ENCODE peak calls at places on chromosomes 6 and 20, in ten cellular contexts. Q is NCI-H446, T is C1 segment of cervical spinal cord, U is prostate gland, Y is COR-L47, A is thoracic aorta, V is right lobe of liver, G is NCI-H1092 treated with DMSO at 0.1 percent for 48 hours, Z is T-helper 17 cell, J is cardiac fibroblast. R is an unnamed sample.

GRCh38 chr6:100160913-100161312 is 166.9 kb upstream of the MCHR2 start:
- DNase-seq in U (no peak), Q (peak), G (peak), V (no peak), A (no peak), Y (peak), J (no peak), Z (no peak), T (no peak), R (no peak)

GRCh38 chr6:3776881-3777507 is 25.5 kb upstream of the PXDC1 start:
- DNase-seq in Z (no peak), V (no peak), J (no peak), T (no peak), Y (no peak), G (no peak), A (no peak), Q (no peak), U (no peak), R (no peak)

GRCh38 chr20:15673206-15673605 is 900.0 kb downstream of the KIF16B start:
- DNase-seq in Z (no peak), V (no peak), T (no peak), U (no peak), A (no peak), Y (no peak), J (peak), Q (no peak), G (no peak), R (no peak)

GRCh38 chr20:49700411-49701185 is 13.1 kb downstream of the B4GALT5 start:
- DNase-seq in T (no peak), U (no peak), V (no peak), Q (no peak), A (no peak), Z (no peak), G (no peak), J (peak), Y (no peak), R (peak)

GRCh38 chr20:25226433-25227316 is 21.2 kb upstream of the PYGB start:
- DNase-seq in Y (no peak), Q (no peak), A (no peak), G (no peak), U (peak), Z (no peak), V (peak), J (no peak), T (no peak), R (no peak)

GRCh38 chr6:134223761-134224445 is 94.0 kb downstream of the SGK1 start:
- DNase-seq in T (no peak), V (no peak), U (no peak), Z (no peak), Q (no peak), G (no peak), A (no peak), Y (no peak), J (peak), R (no peak)

GRCh38 chr20:41509801-41510200 is 108.4 kb downstream of the CHD6 start:
- DNase-seq in G (no peak), V (peak), A (no peak), Y (no peak), J (peak), Z (no peak), T (no peak), U (peak), Q (peak), R (no peak)

GRCh38 chr6:42783177-42783875 is 1.5 kb downstream of the BICRAL start:
- DNase-seq in J (peak), G (peak), Z (peak), U (peak), T (peak), Y (peak), V (peak), Q (peak), A (peak), R (peak)

GRCh38 chr6:155523821-155524238 is 68.2 kb upstream of the NOX3 start:
- DNase-seq in J (no peak), G (no peak), U (no peak), Q (no peak), Z (no peak), A (no peak), V (no peak), Y (peak), T (no peak), R (peak)

GRCh38 chr20:1947535-1947846 is 46.4 kb downstream of the PDYN start:
- DNase-seq in J (no peak), T (no peak), U (no peak), G (no peak), Y (no peak), A (no peak), Q (no peak), Z (no peak), V (no peak), R (no peak)

GRCh38 chr20:16388731-16389130 is 184.5 kb downstream of the KIF16B start:
- DNase-seq in V (no peak), U (no peak), T (no peak), J (no peak), Z (no peak), A (no peak), G (no peak), Q (no peak), Y (no peak), R (no peak)

GRCh38 chr6:165231581-165232276 is 77.7 kb downstream of the C6orf118 start:
- DNase-seq in Q (no peak), U (no peak), J (peak), G (peak), A (no peak), Y (no peak), T (peak), V (no peak), Z (no peak), R (peak)

GRCh38 chr6:33057222-33058150 is 16.0 kb downstream of the HLA-DPA1 start:
- DNase-seq in A (no peak), Q (no peak), Z (no peak), U (no peak), V (no peak), G (no peak), Y (no peak), T (no peak), J (no peak), R (no peak)

GRCh38 chr6:57021086-57021720 is 25.3 kb upstream of the KIAA1586 start:
- DNase-seq in U (no peak), Y (peak), A (no peak), G (peak), J (peak), Q (peak), T (no peak), Z (no peak), V (no peak), R (no peak)

GRCh38 chr20:32332614-32333013 is 25.5 kb upstream of the ASXL1 start:
- DNase-seq in T (no peak), A (no peak), U (no peak), Q (no peak), G (no peak), V (peak), Z (no peak), Y (no peak), J (peak), R (no peak)

GRCh38 chr6:128993161-128993560 is 110.2 kb downstream of the LAMA2 start:
- DNase-seq in G (no peak), Z (no peak), U (no peak), A (no peak), T (no peak), J (no peak), V (no peak), Y (no peak), Q (no peak), R (no peak)

GRCh38 chr6:1892716-1893115 is 283.0 kb downstream of the FOXC1 start:
- DNase-seq in Z (no peak), T (no peak), U (no peak), G (no peak), J (no peak), A (no peak), Q (no peak), Y (no peak), V (no peak), R (no peak)

GRCh38 chr6:44075137-44076015 is 51.9 kb downstream of the MRPL14 start:
- DNase-seq in T (no peak), Z (no peak), V (no peak), Q (no peak), U (no peak), J (no peak), Y (no peak), A (no peak), G (no peak), R (peak)

GRCh38 chr6:36350681-36351091 is 14.0 kb upstream of the BNIP5 start:
- DNase-seq in U (no peak), G (no peak), Y (no peak), A (no peak), Z (no peak), T (no peak), V (no peak), J (peak), Q (no peak), R (no peak)

GRCh38 chr6:44381739-44382138 is 5.8 kb upstream of the CDC5L start:
- DNase-seq in Y (no peak), Z (no peak), Q (no peak), J (peak), A (no peak), V (peak), G (no peak), U (no peak), T (no peak), R (no peak)

GRCh38 chr20:20781029-20781428 is 68.6 kb upstream of the RALGAPA2 start:
- DNase-seq in Q (no peak), U (no peak), J (no peak), T (no peak), V (no peak), Z (no peak), G (no peak), Y (no peak), A (no peak), R (no peak)

GRCh38 chr6:128657181-128657580 is 136.8 kb upstream of the PTPRK start:
- DNase-seq in Q (no peak), V (no peak), Y (no peak), A (no peak), Z (no peak), J (no peak), U (no peak), G (no peak), T (no peak), R (no peak)

GRCh38 chr6:138263963-138264362 is 45.7 kb upstream of the PBOV1 start:
- DNase-seq in Z (no peak), G (no peak), Y (no peak), T (no peak), Q (no peak), J (no peak), A (no peak), U (no peak), V (no peak), R (no peak)

GRCh38 chr6:118509009-118509617 is 39.0 kb upstream of the PLN start:
- DNase-seq in U (no peak), G (peak), V (no peak), T (no peak), Q (peak), A (no peak), Z (no peak), J (peak), Y (peak), R (peak)

GRCh38 chr6:168060521-168060931 is 18.5 kb downstream of the FRMD1 start:
- DNase-seq in A (no peak), Q (peak), T (peak), U (peak), Z (no peak), V (no peak), J (peak), Y (peak), G (peak), R (peak)

GRCh38 chr20:36285746-36286447 is 20.2 kb upstream of the DLGAP4 start:
- DNase-seq in J (no peak), Y (no peak), T (no peak), Z (no peak), U (no peak), V (no peak), Q (no peak), G (no peak), A (no peak), R (no peak)

GRCh38 chr6:128025478-128025877 is 124.6 kb upstream of the THEMIS start:
- DNase-seq in U (no peak), A (no peak), Z (no peak), V (no peak), Q (no peak), T (no peak), G (no peak), J (no peak), Y (no peak), R (no peak)

GRCh38 chr20:39067526-39068216 is 105.5 kb downstream of the DHX35 start:
- DNase-seq in J (peak), Y (no peak), U (no peak), A (no peak), Q (no peak), V (no peak), G (no peak), Z (no peak), T (no peak), R (peak)

GRCh38 chr20:21395666-21396044 is 1.7 kb downstream of the NKX2-4 start:
- DNase-seq in U (no peak), V (no peak), Q (no peak), T (no peak), J (no peak), Y (no peak), G (peak), A (no peak), Z (peak), R (no peak)

GRCh38 chr6:108589244-108589730 is 28.6 kb downstream of the FOXO3 start:
- DNase-seq in A (peak), G (no peak), Y (peak), V (peak), Q (no peak), U (peak), Z (no peak), T (peak), J (peak), R (peak)

GRCh38 chr20:57650266-57650665 is 30.0 kb upstream of the ZBP1 start:
- DNase-seq in J (no peak), G (no peak), T (no peak), Z (no peak), Q (no peak), V (peak), A (no peak), Y (no peak), U (peak), R (no peak)

GRCh38 chr6:166007349-166008263 is 160.0 kb downstream of the TBXT start:
- DNase-seq in U (no peak), T (no peak), J (peak), V (no peak), A (no peak), G (peak), Y (no peak), Q (no peak), Z (no peak), R (peak)